ENCODE peak calls at places on chromosomes 11 and 22, in five cellular contexts. N is HTR-8/SVneo; A is stimulated activated CD8-positive, alpha-beta memory T cell treated with anti-CD3 and anti-CD28 coated beads, Interleukin-4, amount 100 ng/mL, for 4 hours; U is left colon; F is NCI-H1092. K is an unnamed sample.

GRCh38 chr11:119856681-119857485 is 127.9 kb upstream of the NECTIN1 start:
- DNase-seq in N (no peak), A (no peak), U (no peak), F (no peak), K (no peak)

GRCh38 chr22:32080904-32081303 is 37.8 kb downstream of the SLC5A1 start:
- DNase-seq in N (peak; percentile 22), A (no peak), U (no peak), F (no peak), K (peak; percentile 59)

GRCh38 chr11:104467414-104467813 is 303.5 kb upstream of the PDGFD start:
- DNase-seq in N (no peak), A (no peak), U (no peak), F (no peak), K (no peak)

GRCh38 chr22:50530857-50531545 is 1.2 kb upstream of the TYMP start:
- DNase-seq in N (no peak), A (no peak), U (peak; percentile 92), F (no peak), K (peak; percentile 43)

GRCh38 chr11:44577231-44577834 is 11.9 kb downstream of the CD82 start:
- DNase-seq in N (no peak), A (no peak), U (no peak), F (no peak), K (no peak)

GRCh38 chr22:45563362-45564040 is 60.8 kb downstream of the FBLN1 start:
- DNase-seq in N (no peak), A (no peak), U (no peak), F (no peak), K (no peak)

GRCh38 chr11:2309251-2310072 is 7.6 kb downstream of the TSPAN32 start:
- DNase-seq in N (no peak), A (no peak), U (no peak), F (no peak), K (no peak)

GRCh38 chr22:22955866-22956535 is 68.4 kb downstream of the IGLL5 start:
- DNase-seq in N (peak; percentile 46), A (peak; percentile 38), U (peak; percentile 57), F (peak; percentile 48), K (peak; percentile 5)

GRCh38 chr11:72591785-72592490 is 82.3 kb downstream of the PDE2A start:
- DNase-seq in N (no peak), A (peak; percentile 14), U (no peak), F (peak; percentile 23), K (no peak)

GRCh38 chr11:111541209-111542061 is 915 bp downstream of the LAYN start:
- DNase-seq in N (peak; percentile 84), A (no peak), U (no peak), F (no peak), K (no peak)

GRCh38 chr11:78111298-78111697 is 28.1 kb downstream of the ALG8 start:
- DNase-seq in N (no peak), A (no peak), U (no peak), F (no peak), K (no peak)

GRCh38 chr11:34126959-34127848 is 21.8 kb downstream of the NAT10 start:
- DNase-seq in N (no peak), A (no peak), U (no peak), F (no peak), K (no peak)

GRCh38 chr11:112320668-112321067 is 60.0 kb upstream of the PLET1 start:
- DNase-seq in N (peak; percentile 51), A (no peak), U (peak; percentile 64), F (no peak), K (peak; percentile 35)

GRCh38 chr11:71928739-71929443 is at the start of gene RNF121:
- DNase-seq in N (peak; percentile 97), A (peak; percentile 96), U (peak; percentile 98), F (peak; percentile 97), K (peak; percentile 91)

GRCh38 chr11:128400382-128401203 is 186.8 kb downstream of the ETS1 start:
- DNase-seq in N (no peak), A (no peak), U (no peak), F (no peak), K (no peak)

GRCh38 chr11:2466869-2467694 is 22.3 kb downstream of the KCNQ1 start:
- DNase-seq in N (no peak), A (no peak), U (no peak), F (no peak), K (no peak)

GRCh38 chr11:3614742-3615171 is 27.0 kb downstream of the ART5 start:
- DNase-seq in N (no peak), A (no peak), U (no peak), F (no peak), K (no peak)

GRCh38 chr11:76605338-76606074 is 65.0 kb downstream of the LRRC32 start:
- DNase-seq in N (no peak), A (no peak), U (no peak), F (no peak), K (no peak)

GRCh38 chr11:92423133-92423532 is 198.5 kb downstream of the FAT3 start:
- DNase-seq in N (no peak), A (no peak), U (no peak), F (no peak), K (no peak)

GRCh38 chr11:36945384-36945783 is 347.3 kb upstream of the RAG2 start:
- DNase-seq in N (no peak), A (no peak), U (no peak), F (no peak), K (no peak)

GRCh38 chr11:67270256-67271211 is 4.3 kb downstream of the GRK2 start:
- DNase-seq in N (no peak), A (no peak), U (peak; percentile 72), F (no peak), K (no peak)

GRCh38 chr22:37716708-37717107 is 19.9 kb downstream of the TRIOBP start:
- DNase-seq in N (no peak), A (no peak), U (no peak), F (no peak), K (no peak)

GRCh38 chr22:20953668-20954500 is 13.2 kb upstream of the AIFM3 start:
- DNase-seq in N (no peak), A (no peak), U (no peak), F (no peak), K (no peak)

GRCh38 chr11:120432056-120433018 is 79.2 kb upstream of the GRIK4 start:
- DNase-seq in N (peak; percentile 82), A (no peak), U (no peak), F (no peak), K (no peak)

GRCh38 chr22:40665312-40665711 is 14.0 kb upstream of the MCHR1 start:
- DNase-seq in N (no peak), A (no peak), U (no peak), F (no peak), K (no peak)

GRCh38 chr22:43042101-43042780 is 27.3 kb upstream of the PACSIN2 start:
- DNase-seq in N (no peak), A (no peak), U (no peak), F (peak; percentile 17), K (peak; percentile 69)

GRCh38 chr11:16223558-16223957 is 132.8 kb downstream of the SOX6 start:
- DNase-seq in N (no peak), A (no peak), U (no peak), F (no peak), K (no peak)

GRCh38 chr11:134583397-134583990 is 171.5 kb upstream of the B3GAT1 start:
- DNase-seq in N (no peak), A (no peak), U (no peak), F (no peak), K (no peak)

GRCh38 chr11:3925513-3925912 is 70.0 kb downstream of the STIM1 start:
- DNase-seq in N (no peak), A (no peak), U (no peak), F (no peak), K (no peak)

GRCh38 chr22:45925811-45926351 is 51.1 kb downstream of the WNT7B start:
- DNase-seq in N (peak; percentile 58), A (no peak), U (no peak), F (no peak), K (no peak)

GRCh38 chr22:33680632-33681031 is 239.6 kb downstream of the LARGE1 start:
- DNase-seq in N (no peak), A (no peak), U (no peak), F (no peak), K (no peak)

GRCh38 chr22:38204784-38205183 is 3.0 kb downstream of the MAFF start:
- DNase-seq in N (no peak), A (no peak), U (no peak), F (no peak), K (no peak)

GRCh38 chr22:35311551-35311999 is 11.9 kb downstream of the TOM1 start:
- DNase-seq in N (no peak), A (no peak), U (no peak), F (no peak), K (no peak)

GRCh38 chr11:62266558-62266957 is 3.4 kb upstream of the SCGB2A2 start:
- DNase-seq in N (no peak), A (no peak), U (no peak), F (no peak), K (no peak)

GRCh38 chr11:27487706-27488105 is 15.1 kb upstream of the LGR4 start:
- DNase-seq in N (no peak), A (no peak), U (no peak), F (no peak), K (no peak)

GRCh38 chr11:61756452-61757212 is 4.2 kb downstream of the MYRF start:
- DNase-seq in N (peak; percentile 68), A (no peak), U (peak; percentile 87), F (no peak), K (no peak)

GRCh38 chr11:13343931-13344717 is 66.5 kb downstream of the BMAL1 start:
- DNase-seq in N (peak; percentile 67), A (peak; percentile 44), U (peak; percentile 49), F (peak; percentile 77), K (peak; percentile 60)

GRCh38 chr11:67400942-67401494 is 640 bp downstream of the PPP1CA start:
- DNase-seq in N (no peak), A (no peak), U (no peak), F (no peak), K (no peak)